ENCODE peak calls at places on chromosomes 5 and 9, in five cellular contexts. Y is fibroblast of lung; F is colonic mucosa; D is thoracic aorta; C is activated CD8-positive, alpha-beta T cell treated with anti-CD3 and anti-CD28 coated beads for 36 hours. K is an unnamed sample.

GRCh38 chr9:13750061-13750460 is 470.6 kb upstream of the MPDZ start:
- DNase-seq in Y (peak; percentile 84), D (no peak), F (no peak), C (no peak), K (no peak)

GRCh38 chr5:171431251-171431777 is 11.9 kb downstream of the FGF18 start:
- DNase-seq in Y (no peak), D (no peak), F (no peak), C (no peak), K (peak; percentile 37)

GRCh38 chr9:110752766-110753165 is 84.2 kb downstream of the MUSK start:
- DNase-seq in D (no peak), F (no peak), Y (peak; percentile 96), C (no peak), K (no peak)

GRCh38 chr5:72246954-72247442 is 73.0 kb downstream of the MRPS27 start:
- DNase-seq in C (no peak), Y (peak; percentile 43), F (no peak), D (no peak), K (no peak)

GRCh38 chr5:153888781-153889180 is 149.9 kb downstream of the FAM114A2 start:
- DNase-seq in D (no peak), F (no peak), C (no peak), Y (no peak), K (no peak)

GRCh38 chr5:93010626-93011025 is 570.4 kb downstream of the NR2F1-AS1 start:
- DNase-seq in Y (no peak), C (no peak), D (no peak), F (no peak), K (no peak)

GRCh38 chr5:178360231-178360925 is 127.8 kb upstream of the PHYKPL start:
- DNase-seq in D (no peak), F (no peak), C (no peak), Y (no peak), K (no peak)

GRCh38 chr9:5909999-5910398 is 19.3 kb downstream of the MLANA start:
- DNase-seq in Y (peak; percentile 5), D (no peak), F (no peak), C (no peak), K (no peak)

GRCh38 chr5:139426222-139426885 is 13.0 kb downstream of the DNAJC18 start:
- DNase-seq in D (no peak), C (no peak), F (no peak), Y (peak; percentile 31), K (no peak)

GRCh38 chr5:10354048-10354872 is 765 bp downstream of the MARCHF6 start:
- DNase-seq in C (peak; percentile 79), F (peak; percentile 69), D (no peak), Y (peak; percentile 60), K (no peak)

GRCh38 chr5:64682608-64683007 is 7.7 kb upstream of the SHISAL2B start:
- DNase-seq in C (no peak), Y (no peak), F (no peak), D (no peak), K (no peak)
- TF ChIP-seq CTCF in C (no peak), Y (no peak), F (no peak), D (no peak), K (no peak)

DNA sequence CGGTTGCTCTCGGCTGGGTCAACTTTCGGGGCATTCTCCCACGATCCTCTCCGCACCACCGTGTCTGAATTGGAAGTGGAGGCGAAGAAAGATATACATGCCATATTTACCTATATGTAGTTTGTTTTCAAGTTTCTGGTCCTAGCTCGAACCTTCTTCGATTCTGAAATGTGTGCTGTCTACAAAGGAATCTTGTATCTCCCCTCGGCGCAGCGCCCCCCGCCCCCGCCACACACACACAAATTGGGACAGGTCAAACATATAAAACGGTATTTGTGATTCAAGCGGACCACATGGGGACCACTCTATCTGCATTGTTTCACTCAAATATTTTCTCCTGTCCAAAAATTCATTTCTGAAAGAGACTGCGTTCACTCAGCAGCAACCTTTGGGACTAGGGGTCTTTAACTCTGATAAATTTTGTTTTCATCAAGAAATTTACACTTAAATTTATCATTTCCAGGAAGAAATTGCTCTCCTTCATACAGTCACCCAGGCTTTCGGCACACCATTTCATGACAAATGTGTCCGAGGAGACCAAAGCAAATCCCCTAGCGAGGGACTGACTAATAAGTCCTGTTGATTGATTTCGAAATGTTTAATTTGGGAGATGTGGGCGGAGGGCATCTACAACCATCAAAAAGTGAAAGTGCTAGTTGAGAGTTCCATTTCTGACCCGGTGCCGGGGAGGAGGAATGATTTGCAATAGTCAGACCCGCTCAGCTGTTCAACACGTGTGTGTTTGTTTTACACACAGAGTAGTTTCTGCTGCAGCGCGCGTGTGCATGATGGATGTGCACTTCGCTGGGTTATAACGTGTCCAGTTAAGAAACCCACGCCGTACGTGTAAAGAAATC is 1.1 kb upstream of the NR4A3 start:
- DNase-seq in C (peak; percentile 89), Y (peak; percentile 95), F (peak; percentile 72), D (peak; percentile 49), K (peak; percentile 89)
- TF ChIP-seq CTCF in C (no peak), Y (no peak), F (no peak), D (no peak), K (no peak)

GRCh38 chr5:107563957-107564544 is 106.7 kb downstream of the EFNA5 start:
- DNase-seq in D (no peak), F (no peak), C (no peak), Y (peak; percentile 27), K (no peak)
- TF ChIP-seq CTCF in D (no peak), F (no peak), C (no peak), Y (no peak), K (no peak)

GRCh38 chr5:146622391-146622790 is 106.4 kb upstream of the GPR151 start:
- DNase-seq in C (no peak), D (no peak), F (no peak), Y (no peak), K (no peak)
- TF ChIP-seq CTCF in C (no peak), D (peak; percentile 16), F (no peak), Y (no peak), K (no peak)

GRCh38 chr9:131407717-131408195 is 13.9 kb downstream of the PRRC2B start:
- DNase-seq in C (peak; percentile 61), F (no peak), D (no peak), Y (no peak), K (no peak)
- TF ChIP-seq CTCF in C (peak; percentile 54), F (no peak), D (peak; percentile 41), Y (peak; percentile 46), K (peak; percentile 13)

GRCh38 chr5:150247726-150248125 is 41.8 kb downstream of the CAMK2A start:
- DNase-seq in D (no peak), Y (no peak), F (no peak), C (no peak), K (no peak)

GRCh38 chr5:150252489-150252888 is 37.1 kb downstream of the CAMK2A start:
- DNase-seq in F (no peak), Y (no peak), D (no peak), C (no peak), K (no peak)

GRCh38 chr5:150251504-150251903 is 38.1 kb downstream of the CAMK2A start:
- DNase-seq in Y (no peak), D (no peak), F (no peak), C (no peak), K (no peak)

GRCh38 chr5:150246835-150247234 is 42.7 kb downstream of the CAMK2A start:
- DNase-seq in C (no peak), F (no peak), D (no peak), Y (no peak), K (no peak)

DNA sequence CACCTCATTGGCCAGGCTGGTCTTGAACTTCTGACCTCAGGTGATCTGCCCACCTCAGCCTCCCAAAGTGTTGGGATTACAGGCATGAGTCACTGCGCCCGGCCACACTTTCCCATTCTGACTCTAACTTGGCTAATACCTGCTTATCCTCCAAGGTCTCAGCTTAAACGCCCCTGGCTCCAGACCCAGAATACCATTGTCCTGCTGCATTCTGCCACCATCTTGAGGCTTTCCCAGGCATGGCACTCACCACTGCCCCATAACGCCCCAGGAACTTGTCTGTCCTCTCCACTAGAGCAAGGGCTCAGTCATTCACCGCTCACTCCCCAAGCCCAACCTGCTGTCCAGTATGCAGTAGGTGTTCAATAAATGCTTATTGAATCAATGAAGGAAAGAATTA is 39.8 kb downstream of the CAMK2A start:
- DNase-seq in C (no peak), D (no peak), F (no peak), Y (no peak), K (no peak)
- TF ChIP-seq CTCF in C (no peak), D (no peak), F (no peak), Y (no peak), K (no peak)

DNA sequence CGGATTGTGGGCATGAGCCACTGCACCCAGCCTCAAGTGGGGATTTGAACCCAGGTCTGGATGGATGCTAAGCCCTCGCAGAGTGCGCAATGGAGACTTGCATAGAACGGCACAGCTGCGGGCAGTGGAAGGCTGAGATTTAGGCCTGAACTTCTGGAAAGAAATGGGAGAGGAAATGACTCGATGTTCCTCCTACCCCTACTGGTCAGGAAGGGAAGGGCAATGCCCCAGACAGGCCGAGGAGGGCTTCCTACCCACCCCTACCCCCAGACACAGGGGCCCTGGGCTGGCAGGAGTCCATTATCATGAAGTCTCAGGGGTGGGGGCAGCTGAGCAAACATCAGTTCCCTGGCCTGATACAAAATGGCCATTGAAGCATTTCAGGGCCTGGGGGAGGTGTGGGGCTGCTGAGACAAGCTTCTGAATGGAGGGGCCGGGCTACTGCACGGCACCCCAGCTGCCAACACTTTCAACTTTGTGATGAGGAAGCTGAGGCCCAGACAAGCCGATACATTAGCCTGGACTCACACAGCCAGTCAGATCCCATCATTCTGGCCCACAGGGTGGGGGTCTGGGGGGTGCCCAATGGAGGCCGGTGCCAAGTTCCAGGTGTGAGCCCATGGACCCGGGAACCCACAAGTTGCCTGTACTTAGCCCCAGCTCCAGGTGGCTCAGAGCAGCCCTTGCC is 13.5 kb upstream of the WDR38 start:
- DNase-seq in D (no peak), C (no peak), F (no peak), Y (peak; percentile 46), K (no peak)
- TF ChIP-seq CTCF in D (no peak), C (no peak), F (peak; percentile 34), Y (peak; percentile 42), K (peak; percentile 42)

GRCh38 chr5:36728697-36729543 is 122.5 kb downstream of the SLC1A3 start:
- DNase-seq in D (no peak), F (no peak), C (peak; percentile 39), Y (peak; percentile 79), K (no peak)
- TF ChIP-seq CTCF in D (peak; percentile 67), F (peak; percentile 81), C (peak; percentile 66), Y (peak; percentile 61), K (peak; percentile 59)